ENCODE peak calls at places on chromosomes 6 and 20, in six cellular contexts. N is T-helper 9 cell, L is 8988T, Y is occipital lobe, E is left lung, D is RWPE1. G is an unnamed sample.

GRCh38 chr20:61731363-61732181 is 334.1 kb downstream of the TAF4 start:
- DNase-seq in N (no peak), L (peak), Y (no peak), E (no peak), D (peak), G (no peak)

GRCh38 chr6:9484686-9485085 is 930.2 kb downstream of the TFAP2A start:
- DNase-seq in N (no peak), L (no peak), Y (no peak), E (no peak), D (no peak), G (no peak)

GRCh38 chr20:62370115-62370806 is 3.1 kb upstream of the LAMA5 start:
- DNase-seq in N (no peak), L (peak), Y (no peak), E (peak), D (peak), G (no peak)

GRCh38 chr20:59518881-59519706 is 85.2 kb upstream of the PHACTR3 start:
- DNase-seq in N (no peak), L (peak), Y (no peak), E (no peak), D (peak), G (no peak)

GRCh38 chr6:20542927-20543602 is 8.8 kb downstream of the CDKAL1 start:
- DNase-seq in N (no peak), L (no peak), Y (no peak), E (no peak), D (peak), G (peak)

GRCh38 chr6:82954937-82955577 is 110.6 kb downstream of the UBE3D start:
- DNase-seq in N (no peak), L (no peak), Y (no peak), E (no peak), D (no peak), G (no peak)

GRCh38 chr20:46816916-46817638 is 77.6 kb upstream of the EYA2 start:
- DNase-seq in N (no peak), L (no peak), Y (no peak), E (no peak), D (no peak), G (no peak)

GRCh38 chr6:53107091-53107490 is 41.5 kb downstream of the GCM1 start:
- DNase-seq in N (no peak), L (no peak), Y (no peak), E (no peak), D (no peak), G (no peak)

GRCh38 chr6:100803264-100803663 is 77.9 kb downstream of the ASCC3 start:
- DNase-seq in N (no peak), L (no peak), Y (no peak), E (no peak), D (no peak), G (no peak)

GRCh38 chr20:14199111-14199510 is 138.3 kb downstream of the FLRT3 start:
- DNase-seq in N (no peak), L (no peak), Y (no peak), E (no peak), D (no peak), G (no peak)

GRCh38 chr6:142833054-142833453 is 111.9 kb downstream of the HIVEP2 start:
- DNase-seq in N (no peak), L (no peak), Y (no peak), E (no peak), D (peak), G (no peak)

GRCh38 chr6:41288025-41288777 is 1.7 kb upstream of the TREM1 start:
- DNase-seq in N (no peak), L (no peak), Y (no peak), E (no peak), D (no peak), G (peak)

GRCh38 chr20:41306061-41306727 is 11.3 kb downstream of the ZHX3 start:
- DNase-seq in N (no peak), L (no peak), Y (no peak), E (no peak), D (no peak), G (no peak)

G was measured in NCI-H2081 treated with DMSO at 0.1 percent for 48 hours.